ENCODE peak calls at places on chromosomes 13 and 19, in four cellular contexts. A is GM06990, X is A549, P is heart right ventricle. S is an unnamed sample.

GRCh38 chr13:52010890-52011689 is at the start of gene ATP7B:
- DNase-seq in P (peak), A (peak), X (peak), S (no peak)

GRCh38 chr19:3573162-3573857 is 566 bp downstream of the HMG20B start:
- DNase-seq in A (no peak), X (no peak), P (no peak), S (no peak)

GRCh38 chr13:60335531-60335930 is 61.5 kb upstream of the TDRD3 start:
- DNase-seq in A (no peak), P (no peak), X (no peak), S (no peak)

GRCh38 chr19:54160182-54160811 is 776 bp upstream of the LENG1 start:
- DNase-seq in X (peak), P (no peak), A (no peak), S (no peak)

GRCh38 chr19:52735734-52736133 is 890 bp upstream of the ZNF611 start:
- DNase-seq in X (no peak), P (peak), A (no peak), S (peak)

GRCh38 chr19:54345938-54346386 is 7.0 kb upstream of the LILRA4 start:
- DNase-seq in P (no peak), X (no peak), A (peak), S (no peak)

GRCh38 chr13:48263196-48263595 is 30.2 kb downstream of the ITM2B start:
- DNase-seq in A (no peak), P (no peak), X (no peak), S (no peak)

GRCh38 chr19:991174-991931 is 7.2 kb downstream of the WDR18 start:
- DNase-seq in X (no peak), A (no peak), P (no peak), S (no peak)

GRCh38 chr19:39038098-39038497 is 5.7 kb upstream of the FBXO27 start:
- DNase-seq in X (peak), A (no peak), P (no peak), S (no peak)

GRCh38 chr19:22052644-22053013 is 345 bp downstream of the ZNF257 start:
- DNase-seq in X (no peak), P (no peak), A (no peak), S (no peak)

GRCh38 chr19:35141627-35142401 is 1.2 kb upstream of the FXYD7 start:
- DNase-seq in P (no peak), A (no peak), X (no peak), S (no peak)

GRCh38 chr19:4068058-4068966 is 1.6 kb upstream of the ZBTB7A start:
- DNase-seq in P (no peak), X (no peak), A (no peak), S (no peak)

GRCh38 chr13:80342541-80343371 is 1.8 kb upstream of the SPRY2 start:
- DNase-seq in A (peak), P (peak), X (no peak), S (no peak)

GRCh38 chr19:32396046-32396652 is 9.4 kb upstream of the DPY19L3 start:
- DNase-seq in X (no peak), P (no peak), A (no peak), S (no peak)

GRCh38 chr19:35109395-35110112 is 6.1 kb upstream of the FXYD3 start:
- DNase-seq in A (no peak), X (no peak), P (no peak), S (no peak)

GRCh38 chr19:23070353-23070781 is 46.5 kb upstream of the ZNF730 start:
- DNase-seq in A (no peak), X (no peak), P (peak), S (no peak)

GRCh38 chr13:52455677-52456041 is 381 bp downstream of the CKAP2 start:
- DNase-seq in X (peak), P (peak), A (peak), S (no peak)

GRCh38 chr13:38661276-38661675 is 25.6 kb upstream of the FREM2 start:
- DNase-seq in X (no peak), A (no peak), P (no peak), S (no peak)

GRCh38 chr19:50568321-50569022 is at the start of gene LRRC4B:
- DNase-seq in X (no peak), P (no peak), A (no peak), S (no peak)

GRCh38 chr19:54188224-54188871 is 1.0 kb downstream of the MBOAT7 start:
- DNase-seq in X (no peak), P (no peak), A (no peak), S (no peak)

GRCh38 chr13:71137106-71137505 is 729.9 kb downstream of the DACH1 start:
- DNase-seq in A (no peak), X (no peak), P (no peak), S (no peak)

GRCh38 chr13:43054803-43055802 is 31.7 kb downstream of the DNAJC15 start:
- DNase-seq in X (no peak), A (no peak), P (peak), S (no peak)

GRCh38 chr19:18865973-18866799 is 29.8 kb downstream of the CERS1 start:
- DNase-seq in A (peak), X (peak), P (peak), S (no peak)

GRCh38 chr13:24184265-24184841 is 23.8 kb downstream of the SPATA13 start:
- DNase-seq in X (no peak), A (no peak), P (no peak), S (no peak)

GRCh38 chr19:58035863-58036262 is 2.0 kb downstream of the ZSCAN1 start:
- DNase-seq in X (no peak), P (no peak), A (no peak), S (no peak)

GRCh38 chr13:52195052-52195837 is 35.8 kb upstream of the NEK3 start:
- DNase-seq in P (peak), X (no peak), A (peak), S (no peak)

GRCh38 chr19:47391510-47392223 is 27.7 kb downstream of the MEIS3 start:
- DNase-seq in A (peak), P (peak), X (peak), S (no peak)

GRCh38 chr19:47190167-47190727 is 40.8 kb downstream of the BBC3 start:
- DNase-seq in X (peak), A (no peak), P (peak), S (no peak)

GRCh38 chr13:50805805-50806204 is 37.7 kb downstream of the DLEU7 start:
- DNase-seq in X (no peak), P (no peak), A (no peak), S (no peak)
- TF ChIP-seq CTCF in X (no peak), P (peak), A (no peak), S (no peak)

GRCh38 chr13:84831666-84832657 is 949.7 kb upstream of the SLITRK1 start:
- DNase-seq in X (no peak), P (no peak), A (no peak), S (no peak)
- TF ChIP-seq CTCF in X (no peak), P (no peak), A (no peak), S (no peak)

DNA sequence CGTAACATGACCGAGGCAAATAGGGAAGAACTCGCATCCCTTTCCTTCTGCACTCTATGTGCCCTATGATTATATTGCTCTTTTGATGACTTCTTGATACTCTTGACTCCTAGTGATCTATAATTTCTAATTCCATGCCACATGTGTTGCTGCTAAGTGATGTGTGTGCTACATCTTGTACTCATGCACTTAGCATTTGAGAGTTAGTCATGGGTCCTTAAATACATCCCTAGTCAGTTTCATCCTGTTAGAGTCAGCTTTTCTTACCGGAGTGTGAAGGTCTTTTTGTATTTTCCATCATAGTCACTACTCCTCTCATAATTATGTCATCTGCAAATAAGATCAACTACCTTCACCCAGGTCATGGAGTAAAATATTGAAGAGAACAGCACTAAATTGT is 30.3 kb downstream of the RXFP2 start:
- DNase-seq in X (no peak), A (no peak), P (no peak), S (no peak)
- TF ChIP-seq CTCF in X (no peak), A (no peak), P (no peak), S (no peak)

GRCh38 chr19:29527500-29528328 is 1.9 kb downstream of the VSTM2B start:
- DNase-seq in A (no peak), P (no peak), X (peak), S (no peak)

GRCh38 chr19:29524912-29525870 is 603 bp upstream of the VSTM2B start:
- DNase-seq in P (no peak), X (no peak), A (no peak), S (no peak)

GRCh38 chr19:29526730-29527499 is 1.1 kb downstream of the VSTM2B start:
- DNase-seq in P (no peak), A (peak), X (no peak), S (no peak)

GRCh38 chr19:29524201-29524911 is 1.4 kb upstream of the VSTM2B start:
- DNase-seq in P (no peak), A (no peak), X (no peak), S (no peak)

DNA sequence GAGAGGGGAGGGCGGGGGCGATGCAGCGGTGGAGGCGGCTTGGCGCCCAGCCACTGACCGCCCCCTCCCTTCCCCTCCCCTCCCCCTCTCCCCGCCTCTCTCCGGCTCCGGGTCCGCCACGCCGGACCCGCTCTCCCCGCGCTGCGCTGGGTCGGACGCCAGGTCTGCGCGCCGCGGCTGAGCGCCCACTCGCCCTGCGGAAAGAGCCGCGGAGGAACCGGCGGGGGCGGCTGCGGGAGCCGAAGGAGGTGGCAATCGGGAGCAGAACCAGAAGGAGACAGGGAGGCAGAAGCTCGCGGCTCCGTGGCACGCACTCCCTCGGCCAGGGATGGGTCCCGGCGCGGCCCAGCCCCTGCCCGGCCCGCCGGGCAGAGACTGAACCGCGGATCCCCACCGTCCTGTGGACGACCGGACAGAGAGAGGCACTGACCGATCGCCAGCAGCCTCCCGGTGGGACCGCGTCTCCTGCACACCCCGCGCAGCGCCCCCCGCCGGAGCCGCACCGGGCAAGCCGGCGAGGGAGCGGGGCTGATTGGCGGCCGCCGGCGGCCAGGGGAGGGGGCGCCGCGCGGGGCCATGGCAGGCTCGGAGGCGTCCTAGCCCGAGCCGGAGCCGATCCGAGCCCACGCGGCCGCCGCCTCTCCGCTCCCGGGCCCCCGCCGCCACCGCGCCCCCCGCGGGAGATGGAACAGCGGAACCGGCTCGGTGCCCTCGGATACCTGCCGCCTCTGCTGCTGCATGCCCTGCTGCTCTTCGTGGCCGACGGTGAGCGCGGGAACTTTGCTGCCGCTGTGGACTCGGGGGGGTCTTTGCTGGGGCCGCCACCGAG is at the start of gene VSTM2B:
- DNase-seq in A (no peak), P (no peak), X (no peak), S (no peak)
- TF ChIP-seq CTCF in A (no peak), P (no peak), X (no peak), S (no peak)

DNA sequence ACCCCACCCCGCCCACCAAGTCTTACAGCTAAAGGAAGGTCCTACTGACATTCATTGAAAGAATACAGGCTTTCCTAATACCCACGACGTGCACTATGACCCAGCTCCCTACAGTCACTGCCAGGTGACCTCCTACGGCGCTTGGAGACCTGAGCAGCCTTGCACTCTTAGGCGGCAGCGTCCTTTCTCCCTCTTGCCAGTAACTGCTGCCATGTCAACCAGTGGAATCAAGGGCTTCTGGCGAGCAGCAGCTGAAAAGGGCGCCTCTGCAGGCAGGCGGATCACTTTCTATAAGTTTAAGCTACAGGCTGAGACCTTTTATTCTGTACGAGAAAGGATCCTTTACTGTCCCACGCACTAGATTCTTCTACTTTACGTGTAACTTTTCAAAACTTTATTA is 2.0 kb downstream of the KCTD12 start:
- DNase-seq in P (peak), X (no peak), A (peak), S (no peak)
- TF ChIP-seq CTCF in P (peak), X (no peak), A (peak), S (no peak)

GRCh38 chr13:82477436-82477835 is 1404.8 kb downstream of the SLITRK1 start:
- DNase-seq in X (no peak), P (no peak), A (no peak), S (no peak)

DNA sequence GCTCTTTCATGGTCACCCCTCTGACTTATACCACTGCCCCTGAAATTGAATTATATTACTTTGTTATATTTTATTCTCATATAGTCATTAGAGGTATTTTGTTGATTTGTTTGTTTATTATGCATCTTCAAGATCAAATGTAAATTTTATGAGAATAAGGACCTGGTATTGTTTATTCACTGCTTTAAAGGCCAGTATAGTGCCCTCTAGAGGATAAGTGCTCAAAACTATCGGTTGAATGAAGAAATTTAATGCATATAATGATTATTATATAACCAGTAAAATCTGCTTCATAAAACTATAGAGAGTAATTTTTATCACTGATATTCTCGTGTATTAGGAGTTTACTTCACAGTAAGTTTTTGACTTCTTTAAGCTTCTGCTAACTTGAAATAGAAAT is 1401.9 kb downstream of the SLITRK1 start:
- DNase-seq in X (no peak), A (no peak), P (no peak), S (no peak)
- TF ChIP-seq CTCF in X (no peak), A (no peak), P (no peak), S (no peak)

GRCh38 chr19:12656899-12657571 is 9.5 kb downstream of the MAN2B1 start:
- DNase-seq in A (no peak), X (no peak), P (no peak), S (no peak)
- TF ChIP-seq CTCF in A (no peak), X (no peak), P (no peak), S (no peak)

S was measured in vagina.